ENCODE peak calls at places on chromosomes 6 and 20, in four cellular contexts. Q is GM12892, C is NCI-H1694 treated with DMSO at 0.1 percent for 48 hours, Z is NCI-H2029 treated with DMSO at 0.1 percent for 48 hours. B is an unnamed sample.
A peak's percentile ranks its signal among the peaks of the same experiment; 100 is the strongest.

GRCh38 chr20:62381202-62381797 is 5.6 kb upstream of the RPS21 start:
- DNase-seq in C (no peak), Q (no peak), Z (no peak), B (no peak)

GRCh38 chr6:2684059-2684749 is 66.5 kb downstream of the MYLK4 start:
- DNase-seq in Z (no peak), Q (no peak), C (no peak), B (peak; percentile 59)

GRCh38 chr20:53831228-53831627 is 237.6 kb upstream of the ZNF217 start:
- DNase-seq in Z (no peak), C (no peak), Q (no peak), B (no peak)

GRCh38 chr20:50580842-50581544 is 70.8 kb downstream of the PTPN1 start:
- DNase-seq in C (no peak), Q (no peak), Z (no peak), B (no peak)

GRCh38 chr6:36780517-36781210 is 58.6 kb downstream of the CPNE5 start:
- DNase-seq in C (no peak), Z (no peak), Q (no peak), B (no peak)

GRCh38 chr6:160013987-160014868 is 45.3 kb downstream of the IGF2R start:
- DNase-seq in Q (no peak), Z (peak; percentile 37), C (no peak), B (no peak)

GRCh38 chr6:170110201-170111140 is 180.4 kb downstream of the DLL1 start:
- DNase-seq in C (no peak), Z (no peak), Q (no peak), B (no peak)

GRCh38 chr6:154721460-154721859 is 11.8 kb upstream of the SCAF8 start:
- DNase-seq in Q (no peak), Z (no peak), C (no peak), B (no peak)

GRCh38 chr6:53246924-53247323 is 98.3 kb upstream of the GCM1 start:
- DNase-seq in Q (no peak), Z (no peak), C (no peak), B (no peak)

GRCh38 chr6:52942221-52942620 is 32.7 kb upstream of the GSTA3 start:
- DNase-seq in Q (no peak), C (no peak), Z (no peak), B (no peak)

GRCh38 chr6:3283641-3284435 is 25.1 kb downstream of the PSMG4 start:
- DNase-seq in C (no peak), Q (no peak), Z (no peak), B (no peak)

GRCh38 chr6:40587240-40588069 is at the start of gene LRFN2:
- DNase-seq in C (peak; percentile 57), Z (peak; percentile 35), Q (peak; percentile 71), B (peak; percentile 80)

GRCh38 chr6:11925805-11926204 is 86.3 kb upstream of the HIVEP1 start:
- DNase-seq in Q (no peak), C (no peak), Z (no peak), B (no peak)

GRCh38 chr6:117674991-117675657 is at the start of gene NUS1:
- DNase-seq in Q (peak; percentile 94), C (peak; percentile 84), Z (peak; percentile 97), B (peak; percentile 84)

GRCh38 chr20:37640600-37641561 is 52.9 kb upstream of the CTNNBL1 start:
- DNase-seq in C (no peak), Q (no peak), Z (no peak), B (no peak)

GRCh38 chr20:40770564-40771307 is 81.7 kb upstream of the MAFB start:
- DNase-seq in C (no peak), Z (no peak), Q (no peak), B (no peak)

B was measured in 8988T.